ENCODE peak calls at places on chromosome 15, in nine cellular contexts. One of them, this sample, is unnamed.

GRCh38 chr15:35362195-35362829 is 183.7 kb downstream of the DPH6 start:
- DNase-seq in A172: no peak
- DNase-seq in HEK293T: no peak
- DNase-seq in uterus: no peak
- DNase-seq in non-pigmented ciliary epithelial cell: peak
- DNase-seq in WTC11: no peak
- DNase-seq in keratinocyte: no peak
- DNase-seq in GM12891: no peak
- DNase-seq in central memory CD8-positive, alpha-beta T cell: no peak
- DNase-seq in this sample: no peak

GRCh38 chr15:71530116-71530515 is 280.2 kb upstream of the NR2E3 start:
- DNase-seq in A172: no peak
- DNase-seq in HEK293T: no peak
- DNase-seq in uterus: no peak
- DNase-seq in non-pigmented ciliary epithelial cell: no peak
- DNase-seq in WTC11: no peak
- DNase-seq in keratinocyte: no peak
- DNase-seq in GM12891: no peak
- DNase-seq in central memory CD8-positive, alpha-beta T cell: no peak
- DNase-seq in this sample: no peak

GRCh38 chr15:36644156-36644896 is 64.9 kb downstream of the CDIN1 start:
- DNase-seq in A172: peak
- DNase-seq in HEK293T: no peak
- DNase-seq in uterus: no peak
- DNase-seq in non-pigmented ciliary epithelial cell: no peak
- DNase-seq in WTC11: no peak
- DNase-seq in keratinocyte: no peak
- DNase-seq in GM12891: no peak
- DNase-seq in central memory CD8-positive, alpha-beta T cell: no peak
- DNase-seq in this sample: no peak

GRCh38 chr15:78822514-78822913 is 11.2 kb upstream of the ADAMTS7 start:
- DNase-seq in A172: no peak
- DNase-seq in HEK293T: no peak
- DNase-seq in uterus: no peak
- DNase-seq in non-pigmented ciliary epithelial cell: no peak
- DNase-seq in WTC11: no peak
- DNase-seq in keratinocyte: no peak
- DNase-seq in GM12891: no peak
- DNase-seq in central memory CD8-positive, alpha-beta T cell: no peak
- DNase-seq in this sample: no peak

GRCh38 chr15:98596885-98597343 is 51.4 kb upstream of the IGF1R start:
- DNase-seq in A172: no peak
- DNase-seq in HEK293T: no peak
- DNase-seq in uterus: no peak
- DNase-seq in non-pigmented ciliary epithelial cell: no peak
- DNase-seq in WTC11: no peak
- DNase-seq in keratinocyte: no peak
- DNase-seq in GM12891: no peak
- DNase-seq in central memory CD8-positive, alpha-beta T cell: no peak
- DNase-seq in this sample: no peak

GRCh38 chr15:85704021-85704420 is 90.7 kb downstream of the KLHL25 start:
- DNase-seq in A172: no peak
- DNase-seq in HEK293T: no peak
- DNase-seq in uterus: no peak
- DNase-seq in non-pigmented ciliary epithelial cell: no peak
- DNase-seq in WTC11: no peak
- DNase-seq in keratinocyte: no peak
- DNase-seq in GM12891: no peak
- DNase-seq in central memory CD8-positive, alpha-beta T cell: no peak
- DNase-seq in this sample: no peak

GRCh38 chr15:77527164-77527778 is 105.4 kb downstream of the LINGO1 start:
- DNase-seq in A172: no peak
- DNase-seq in HEK293T: peak
- DNase-seq in uterus: no peak
- DNase-seq in non-pigmented ciliary epithelial cell: no peak
- DNase-seq in WTC11: peak
- DNase-seq in keratinocyte: no peak
- DNase-seq in GM12891: no peak
- DNase-seq in central memory CD8-positive, alpha-beta T cell: no peak
- DNase-seq in this sample: peak

GRCh38 chr15:38854506-38854905 is 289.9 kb upstream of the RASGRP1 start:
- DNase-seq in A172: no peak
- DNase-seq in HEK293T: no peak
- DNase-seq in uterus: no peak
- DNase-seq in non-pigmented ciliary epithelial cell: no peak
- DNase-seq in WTC11: no peak
- DNase-seq in keratinocyte: no peak
- DNase-seq in GM12891: no peak
- DNase-seq in central memory CD8-positive, alpha-beta T cell: no peak
- DNase-seq in this sample: no peak

GRCh38 chr15:41648770-41649169 is 11.4 kb upstream of the MGA start:
- DNase-seq in A172: no peak
- DNase-seq in HEK293T: no peak
- DNase-seq in uterus: no peak
- DNase-seq in non-pigmented ciliary epithelial cell: no peak
- DNase-seq in WTC11: no peak
- DNase-seq in keratinocyte: no peak
- DNase-seq in GM12891: no peak
- DNase-seq in central memory CD8-positive, alpha-beta T cell: no peak
- DNase-seq in this sample: no peak

GRCh38 chr15:69013726-69014406 is 629 bp upstream of the NOX5 start:
- DNase-seq in A172: no peak
- DNase-seq in HEK293T: no peak
- DNase-seq in uterus: no peak
- DNase-seq in non-pigmented ciliary epithelial cell: no peak
- DNase-seq in WTC11: no peak
- DNase-seq in keratinocyte: no peak
- DNase-seq in GM12891: no peak
- DNase-seq in central memory CD8-positive, alpha-beta T cell: no peak
- DNase-seq in this sample: no peak

GRCh38 chr15:55283295-55284147 is 6.1 kb downstream of the RAB27A start:
- DNase-seq in A172: no peak
- DNase-seq in HEK293T: no peak
- DNase-seq in uterus: no peak
- DNase-seq in non-pigmented ciliary epithelial cell: no peak
- DNase-seq in WTC11: no peak
- DNase-seq in keratinocyte: no peak
- DNase-seq in GM12891: no peak
- DNase-seq in central memory CD8-positive, alpha-beta T cell: no peak
- DNase-seq in this sample: no peak

GRCh38 chr15:67922971-67923646 is 83.3 kb upstream of the RNU6-1 start:
- DNase-seq in A172: no peak
- DNase-seq in HEK293T: no peak
- DNase-seq in uterus: no peak
- DNase-seq in non-pigmented ciliary epithelial cell: no peak
- DNase-seq in WTC11: no peak
- DNase-seq in keratinocyte: no peak
- DNase-seq in GM12891: no peak
- DNase-seq in central memory CD8-positive, alpha-beta T cell: no peak
- DNase-seq in this sample: no peak

GRCh38 chr15:57432141-57432701 is 55.9 kb downstream of the CGNL1 start:
- DNase-seq in A172: no peak
- DNase-seq in HEK293T: no peak
- DNase-seq in uterus: no peak
- DNase-seq in non-pigmented ciliary epithelial cell: no peak
- DNase-seq in WTC11: peak
- DNase-seq in keratinocyte: no peak
- DNase-seq in GM12891: no peak
- DNase-seq in central memory CD8-positive, alpha-beta T cell: no peak
- DNase-seq in this sample: no peak

GRCh38 chr15:77993374-77993911 is 84.1 kb downstream of the TBC1D2B start:
- DNase-seq in A172: no peak
- DNase-seq in HEK293T: no peak
- DNase-seq in uterus: no peak
- DNase-seq in non-pigmented ciliary epithelial cell: no peak
- DNase-seq in WTC11: no peak
- DNase-seq in keratinocyte: no peak
- DNase-seq in GM12891: no peak
- DNase-seq in central memory CD8-positive, alpha-beta T cell: no peak
- DNase-seq in this sample: peak

GRCh38 chr15:78316211-78317077 is 17.0 kb upstream of the SKIC8 start:
- DNase-seq in A172: no peak
- DNase-seq in HEK293T: no peak
- DNase-seq in uterus: no peak
- DNase-seq in non-pigmented ciliary epithelial cell: no peak
- DNase-seq in WTC11: peak
- DNase-seq in keratinocyte: no peak
- DNase-seq in GM12891: no peak
- DNase-seq in central memory CD8-positive, alpha-beta T cell: no peak
- DNase-seq in this sample: peak

GRCh38 chr15:59567369-59567768 is 44.2 kb upstream of the GCNT3 start:
- DNase-seq in A172: no peak
- DNase-seq in HEK293T: no peak
- DNase-seq in uterus: no peak
- DNase-seq in non-pigmented ciliary epithelial cell: no peak
- DNase-seq in WTC11: no peak
- DNase-seq in keratinocyte: no peak
- DNase-seq in GM12891: no peak
- DNase-seq in central memory CD8-positive, alpha-beta T cell: no peak
- DNase-seq in this sample: no peak

GRCh38 chr15:74262635-74263034 is 26.5 kb downstream of the CCDC33 start:
- DNase-seq in A172: no peak
- DNase-seq in HEK293T: no peak
- DNase-seq in uterus: no peak
- DNase-seq in non-pigmented ciliary epithelial cell: no peak
- DNase-seq in WTC11: no peak
- DNase-seq in keratinocyte: no peak
- DNase-seq in GM12891: no peak
- DNase-seq in central memory CD8-positive, alpha-beta T cell: no peak
- DNase-seq in this sample: no peak

GRCh38 chr15:101641134-101641764 is 10.9 kb downstream of the TM2D3 start:
- DNase-seq in A172: peak
- DNase-seq in HEK293T: peak
- DNase-seq in uterus: peak
- DNase-seq in non-pigmented ciliary epithelial cell: no peak
- DNase-seq in WTC11: peak
- DNase-seq in keratinocyte: no peak
- DNase-seq in GM12891: peak
- DNase-seq in central memory CD8-positive, alpha-beta T cell: peak
- DNase-seq in this sample: peak

GRCh38 chr15:72685925-72686794 is at the start of the genes BBS4 and HIGD2B:
- DNase-seq in A172: peak
- DNase-seq in HEK293T: peak
- DNase-seq in uterus: peak
- DNase-seq in non-pigmented ciliary epithelial cell: no peak
- DNase-seq in WTC11: peak
- DNase-seq in keratinocyte: peak
- DNase-seq in GM12891: peak
- DNase-seq in central memory CD8-positive, alpha-beta T cell: peak
- DNase-seq in this sample: peak

GRCh38 chr15:101710806-101711205 is 13.5 kb downstream of the TARS3 start:
- DNase-seq in A172: peak
- DNase-seq in HEK293T: no peak
- DNase-seq in uterus: no peak
- DNase-seq in non-pigmented ciliary epithelial cell: peak
- DNase-seq in WTC11: no peak
- DNase-seq in keratinocyte: no peak
- DNase-seq in GM12891: no peak
- DNase-seq in central memory CD8-positive, alpha-beta T cell: no peak
- DNase-seq in this sample: no peak

GRCh38 chr15:56468271-56468912 is 3.5 kb upstream of the MNS1 start:
- DNase-seq in A172: peak
- DNase-seq in HEK293T: no peak
- DNase-seq in uterus: no peak
- DNase-seq in non-pigmented ciliary epithelial cell: no peak
- DNase-seq in WTC11: no peak
- DNase-seq in keratinocyte: no peak
- DNase-seq in GM12891: no peak
- DNase-seq in central memory CD8-positive, alpha-beta T cell: no peak
- DNase-seq in this sample: no peak

GRCh38 chr15:48358229-48358641 is 27.0 kb downstream of the DUT start:
- DNase-seq in A172: peak
- DNase-seq in HEK293T: no peak
- DNase-seq in uterus: no peak
- DNase-seq in non-pigmented ciliary epithelial cell: no peak
- DNase-seq in WTC11: no peak
- DNase-seq in keratinocyte: no peak
- DNase-seq in GM12891: no peak
- DNase-seq in central memory CD8-positive, alpha-beta T cell: no peak
- DNase-seq in this sample: no peak

GRCh38 chr15:32029409-32029861 is 880 bp upstream of the CHRNA7 start:
- DNase-seq in A172: no peak
- DNase-seq in HEK293T: peak
- DNase-seq in uterus: peak
- DNase-seq in non-pigmented ciliary epithelial cell: no peak
- DNase-seq in WTC11: peak
- DNase-seq in keratinocyte: no peak
- DNase-seq in GM12891: no peak
- DNase-seq in central memory CD8-positive, alpha-beta T cell: no peak
- DNase-seq in this sample: no peak

GRCh38 chr15:38103564-38103963 is 149.1 kb upstream of the SPRED1 start:
- DNase-seq in A172: no peak
- DNase-seq in HEK293T: no peak
- DNase-seq in uterus: no peak
- DNase-seq in non-pigmented ciliary epithelial cell: no peak
- DNase-seq in WTC11: no peak
- DNase-seq in keratinocyte: no peak
- DNase-seq in GM12891: no peak
- DNase-seq in central memory CD8-positive, alpha-beta T cell: no peak
- DNase-seq in this sample: no peak

GRCh38 chr15:59197459-59197858 is 9.2 kb upstream of the LDHAL6B start:
- DNase-seq in A172: no peak
- DNase-seq in HEK293T: no peak
- DNase-seq in uterus: no peak
- DNase-seq in non-pigmented ciliary epithelial cell: no peak
- DNase-seq in WTC11: no peak
- DNase-seq in keratinocyte: no peak
- DNase-seq in GM12891: no peak
- DNase-seq in central memory CD8-positive, alpha-beta T cell: no peak
- DNase-seq in this sample: no peak

GRCh38 chr15:90762109-90762508 is 45.0 kb downstream of the BLM start:
- DNase-seq in A172: no peak
- DNase-seq in HEK293T: no peak
- DNase-seq in uterus: peak
- DNase-seq in non-pigmented ciliary epithelial cell: peak
- DNase-seq in WTC11: peak
- DNase-seq in keratinocyte: no peak
- DNase-seq in GM12891: no peak
- DNase-seq in central memory CD8-positive, alpha-beta T cell: no peak
- DNase-seq in this sample: peak

GRCh38 chr15:59268199-59268979 is 61.7 kb downstream of the LDHAL6B start:
- DNase-seq in A172: peak
- DNase-seq in HEK293T: no peak
- DNase-seq in uterus: no peak
- DNase-seq in non-pigmented ciliary epithelial cell: peak
- DNase-seq in WTC11: no peak
- DNase-seq in keratinocyte: no peak
- DNase-seq in GM12891: no peak
- DNase-seq in central memory CD8-positive, alpha-beta T cell: no peak
- DNase-seq in this sample: no peak

GRCh38 chr15:66503780-66504562 is 684 bp downstream of the RPL4 start:
- DNase-seq in A172: no peak
- DNase-seq in HEK293T: no peak
- DNase-seq in uterus: no peak
- DNase-seq in non-pigmented ciliary epithelial cell: no peak
- DNase-seq in WTC11: no peak
- DNase-seq in keratinocyte: no peak
- DNase-seq in GM12891: no peak
- DNase-seq in central memory CD8-positive, alpha-beta T cell: no peak
- DNase-seq in this sample: no peak

GRCh38 chr15:68564173-68564572 is 14.6 kb upstream of the CORO2B start:
- DNase-seq in A172: no peak
- DNase-seq in HEK293T: no peak
- DNase-seq in uterus: no peak
- DNase-seq in non-pigmented ciliary epithelial cell: no peak
- DNase-seq in WTC11: no peak
- DNase-seq in keratinocyte: no peak
- DNase-seq in GM12891: no peak
- DNase-seq in central memory CD8-positive, alpha-beta T cell: no peak
- DNase-seq in this sample: no peak

GRCh38 chr15:39438795-39439577 is 141.9 kb upstream of the THBS1 start:
- DNase-seq in A172: no peak
- DNase-seq in HEK293T: no peak
- DNase-seq in uterus: peak
- DNase-seq in non-pigmented ciliary epithelial cell: no peak
- DNase-seq in WTC11: no peak
- DNase-seq in keratinocyte: no peak
- DNase-seq in GM12891: no peak
- DNase-seq in central memory CD8-positive, alpha-beta T cell: no peak
- DNase-seq in this sample: no peak

GRCh38 chr15:60391722-60392340 is 6.0 kb downstream of the ANXA2 start:
- DNase-seq in A172: no peak
- DNase-seq in HEK293T: no peak
- DNase-seq in uterus: no peak
- DNase-seq in non-pigmented ciliary epithelial cell: no peak
- DNase-seq in WTC11: no peak
- DNase-seq in keratinocyte: peak
- DNase-seq in GM12891: no peak
- DNase-seq in central memory CD8-positive, alpha-beta T cell: no peak
- DNase-seq in this sample: no peak